ENCODE peak calls at places on chromosomes 7 and 10, in four cellular contexts. One of them, this sample, is unnamed.
A peak's percentile ranks its signal among the peaks of the same experiment; 100 is the strongest.

GRCh38 chr10:59894114-59894513 is 12.2 kb downstream of the CCDC6 start:
- DNase-seq in PC-3: peak; percentile 96
- DNase-seq in GM23338: no peak
- DNase-seq in hepatocyte: no peak
- DNase-seq in this sample: peak; percentile 85

GRCh38 chr10:61973169-61973568 is 71.7 kb downstream of the ARID5B start:
- DNase-seq in PC-3: no peak
- DNase-seq in GM23338: no peak
- DNase-seq in hepatocyte: no peak
- DNase-seq in this sample: no peak

GRCh38 chr7:17716816-17717215 is 223.5 kb downstream of the SNX13 start:
- DNase-seq in PC-3: no peak
- DNase-seq in GM23338: peak; percentile 9
- DNase-seq in hepatocyte: no peak
- DNase-seq in this sample: no peak

GRCh38 chr10:44990965-44991364 is 9.8 kb upstream of the ZNF22 start:
- DNase-seq in PC-3: no peak
- DNase-seq in GM23338: no peak
- DNase-seq in hepatocyte: no peak
- DNase-seq in this sample: no peak

GRCh38 chr10:96341219-96342182 is 17.3 kb downstream of the OPALIN start:
- DNase-seq in PC-3: no peak
- DNase-seq in GM23338: peak; percentile 31
- DNase-seq in hepatocyte: no peak
- DNase-seq in this sample: no peak

GRCh38 chr7:64618785-64619456 is 47.0 kb upstream of the ZNF107 start:
- DNase-seq in PC-3: peak; percentile 73
- DNase-seq in GM23338: peak; percentile 80
- DNase-seq in hepatocyte: no peak
- DNase-seq in this sample: peak; percentile 44

GRCh38 chr10:60252688-60253087 is 137.0 kb downstream of the ANK3 start:
- DNase-seq in PC-3: no peak
- DNase-seq in GM23338: peak; percentile 22
- DNase-seq in hepatocyte: no peak
- DNase-seq in this sample: no peak

GRCh38 chr7:155789001-155789725 is 23.1 kb downstream of the SHH start:
- DNase-seq in PC-3: no peak
- DNase-seq in GM23338: no peak
- DNase-seq in hepatocyte: no peak
- DNase-seq in this sample: peak; percentile 70

GRCh38 chr10:71631007-71631859 is 88.3 kb downstream of the C10orf105 start:
- DNase-seq in PC-3: no peak
- DNase-seq in GM23338: peak; percentile 72
- DNase-seq in hepatocyte: no peak
- DNase-seq in this sample: no peak

GRCh38 chr10:33277135-33277536 is 57.3 kb downstream of the NRP1 start:
- DNase-seq in PC-3: peak; percentile 83
- DNase-seq in GM23338: no peak
- DNase-seq in hepatocyte: no peak
- DNase-seq in this sample: no peak

GRCh38 chr7:151810434-151811232 is 66.3 kb downstream of the PRKAG2 start:
- DNase-seq in PC-3: no peak
- DNase-seq in GM23338: no peak
- DNase-seq in hepatocyte: no peak
- DNase-seq in this sample: no peak

GRCh38 chr7:100503350-100503735 is 19.6 kb downstream of the NYAP1 start:
- DNase-seq in PC-3: no peak
- DNase-seq in GM23338: no peak
- DNase-seq in hepatocyte: peak; percentile 12
- DNase-seq in this sample: no peak

GRCh38 chr10:92689663-92690210 is at the start of gene HHEX:
- DNase-seq in PC-3: peak; percentile 78
- DNase-seq in GM23338: no peak
- DNase-seq in hepatocyte: peak; percentile 67
- DNase-seq in this sample: peak; percentile 50

GRCh38 chr10:26534384-26534783 is 96.2 kb downstream of the APBB1IP start:
- DNase-seq in PC-3: no peak
- DNase-seq in GM23338: peak; percentile 88
- DNase-seq in hepatocyte: no peak
- DNase-seq in this sample: no peak

GRCh38 chr10:6659451-6659850 is 79.4 kb upstream of the PRKCQ start:
- DNase-seq in PC-3: no peak
- DNase-seq in GM23338: no peak
- DNase-seq in hepatocyte: peak; percentile 24
- DNase-seq in this sample: no peak

GRCh38 chr10:28922861-28923260 is 245.5 kb downstream of the BAMBI start:
- DNase-seq in PC-3: no peak
- DNase-seq in GM23338: no peak
- DNase-seq in hepatocyte: no peak
- DNase-seq in this sample: no peak

GRCh38 chr7:38369816-38370493 is 96.5 kb upstream of the TARP start:
- DNase-seq in PC-3: peak; percentile 75
- DNase-seq in GM23338: peak; percentile 85
- DNase-seq in hepatocyte: peak; percentile 92
- DNase-seq in this sample: peak; percentile 60

GRCh38 chr7:15783971-15784693 is 97.6 kb upstream of the MEOX2 start:
- DNase-seq in PC-3: no peak
- DNase-seq in GM23338: peak; percentile 16
- DNase-seq in hepatocyte: no peak
- DNase-seq in this sample: no peak

GRCh38 chr7:41732279-41733062 is 29.6 kb upstream of the INHBA start:
- DNase-seq in PC-3: peak; percentile 44
- DNase-seq in GM23338: peak; percentile 49
- DNase-seq in hepatocyte: no peak
- DNase-seq in this sample: no peak

GRCh38 chr10:29537799-29538198 is 97.0 kb downstream of the SVIL start:
- DNase-seq in PC-3: no peak
- DNase-seq in GM23338: no peak
- DNase-seq in hepatocyte: no peak
- DNase-seq in this sample: no peak

GRCh38 chr7:51289608-51290370 is 26.8 kb downstream of the COBL start:
- DNase-seq in PC-3: no peak
- DNase-seq in GM23338: no peak
- DNase-seq in hepatocyte: no peak
- DNase-seq in this sample: no peak

GRCh38 chr7:151813445-151813844 is 63.5 kb downstream of the PRKAG2 start:
- DNase-seq in PC-3: no peak
- DNase-seq in GM23338: no peak
- DNase-seq in hepatocyte: no peak
- DNase-seq in this sample: no peak

GRCh38 chr10:30058570-30059132 is 735 bp downstream of the JCAD start:
- DNase-seq in PC-3: no peak
- DNase-seq in GM23338: peak; percentile 38
- DNase-seq in hepatocyte: peak; percentile 40
- DNase-seq in this sample: no peak

GRCh38 chr10:133162910-133163856 is 3.2 kb downstream of the KNDC1 start:
- DNase-seq in PC-3: no peak
- DNase-seq in GM23338: no peak
- DNase-seq in hepatocyte: no peak
- DNase-seq in this sample: no peak

DNA sequence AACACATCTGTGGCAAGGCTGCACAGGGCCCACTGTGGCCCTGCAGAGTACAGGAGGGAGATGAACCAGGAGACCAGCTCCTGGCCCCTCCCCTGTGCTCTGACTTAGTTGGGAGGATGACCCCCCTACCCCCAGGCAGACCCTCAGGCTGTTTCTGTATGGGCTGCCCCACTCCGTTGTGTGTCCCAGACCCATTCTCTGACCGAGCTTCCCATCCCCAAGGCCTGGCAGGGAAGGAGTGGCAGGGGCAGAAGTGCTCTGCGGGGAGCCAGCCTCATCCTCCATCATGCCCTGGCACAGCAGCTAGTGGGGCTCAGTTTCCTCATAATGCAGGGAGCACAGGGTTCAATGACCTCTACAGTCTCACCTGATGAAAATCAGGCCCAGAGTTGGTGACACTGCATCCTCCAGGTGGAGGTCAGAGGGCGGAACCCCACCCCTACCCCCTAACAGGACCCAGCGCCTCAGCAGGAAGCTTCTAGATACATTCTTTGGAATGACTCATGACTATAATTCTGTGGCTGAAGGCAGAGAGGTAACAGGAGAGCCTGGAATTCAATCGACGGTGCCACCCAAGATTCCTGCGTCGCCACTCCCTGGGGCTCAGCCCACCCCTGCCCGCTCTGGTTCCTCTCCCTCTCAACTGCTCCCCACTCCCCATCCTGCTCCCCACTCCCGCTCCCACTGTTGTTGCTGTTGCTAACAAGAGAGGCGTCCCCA is 18.2 kb downstream of the PODXL start:
- DNase-seq in PC-3: peak; percentile 88
- DNase-seq in GM23338: peak; percentile 61
- DNase-seq in hepatocyte: peak; percentile 48
- DNase-seq in this sample: no peak
- H3K4me1 ChIP-seq in PC-3: peaks cover 35% of the 10 kb centered on the region
- H3K4me1 ChIP-seq in GM23338: peaks cover 94% of the 10 kb centered on the region
- H3K4me1 ChIP-seq in hepatocyte: peaks cover 11% of the 10 kb centered on the region
- H3K4me1 ChIP-seq in this sample: peaks cover 6% of the 10 kb centered on the region

GRCh38 chr10:100827819-100828743 is 82.7 kb downstream of the PAX2 start:
- DNase-seq in PC-3: peak; percentile 30
- DNase-seq in GM23338: peak; percentile 77
- DNase-seq in hepatocyte: peak; percentile 74
- DNase-seq in this sample: peak; percentile 3
- TF ChIP-seq EZH2 in PC-3: no peak
- TF ChIP-seq EZH2 in GM23338: peak; percentile 91
- TF ChIP-seq EZH2 in hepatocyte: peak; percentile 20
- TF ChIP-seq EZH2 in this sample: peak; percentile 98

GRCh38 chr10:119312241-119312640 is 104.9 kb downstream of the GRK5 start:
- DNase-seq in PC-3: no peak
- DNase-seq in GM23338: no peak
- DNase-seq in hepatocyte: no peak
- DNase-seq in this sample: no peak
- H3K4me1 ChIP-seq in PC-3: peaks cover 31% of the 10 kb centered on the region
- H3K4me1 ChIP-seq in GM23338: peaks cover 9% of the 10 kb centered on the region
- H3K4me1 ChIP-seq in hepatocyte: peaks cover 25% of the 10 kb centered on the region
- H3K4me1 ChIP-seq in this sample: peaks cover 35% of the 10 kb centered on the region

GRCh38 chr10:19815036-19815435 is 1.2 kb upstream of the PLXDC2 start:
- DNase-seq in PC-3: no peak
- DNase-seq in GM23338: no peak
- DNase-seq in hepatocyte: no peak
- DNase-seq in this sample: no peak

GRCh38 chr10:19815478-19816419 is 483 bp upstream of the PLXDC2 start:
- DNase-seq in PC-3: no peak
- DNase-seq in GM23338: peak; percentile 91
- DNase-seq in hepatocyte: peak; percentile 76
- DNase-seq in this sample: peak; percentile 83

GRCh38 chr10:19819419-19820033 is 3.3 kb downstream of the PLXDC2 start:
- DNase-seq in PC-3: peak; percentile 71
- DNase-seq in GM23338: peak; percentile 56
- DNase-seq in hepatocyte: peak; percentile 56
- DNase-seq in this sample: peak; percentile 76

GRCh38 chr10:19817251-19818046 is 1.2 kb downstream of the PLXDC2 start:
- DNase-seq in PC-3: no peak
- DNase-seq in GM23338: peak; percentile 81
- DNase-seq in hepatocyte: peak; percentile 54
- DNase-seq in this sample: peak; percentile 60

GRCh38 chr10:19816420-19817250 is at the start of gene PLXDC2:
- DNase-seq in PC-3: peak; percentile 9
- DNase-seq in GM23338: peak; percentile 61
- DNase-seq in hepatocyte: peak; percentile 57
- DNase-seq in this sample: peak; percentile 47
- TF ChIP-seq EZH2 in PC-3: peak; percentile 64
- TF ChIP-seq EZH2 in GM23338: no peak
- TF ChIP-seq EZH2 in hepatocyte: no peak
- TF ChIP-seq EZH2 in this sample: no peak

DNA sequence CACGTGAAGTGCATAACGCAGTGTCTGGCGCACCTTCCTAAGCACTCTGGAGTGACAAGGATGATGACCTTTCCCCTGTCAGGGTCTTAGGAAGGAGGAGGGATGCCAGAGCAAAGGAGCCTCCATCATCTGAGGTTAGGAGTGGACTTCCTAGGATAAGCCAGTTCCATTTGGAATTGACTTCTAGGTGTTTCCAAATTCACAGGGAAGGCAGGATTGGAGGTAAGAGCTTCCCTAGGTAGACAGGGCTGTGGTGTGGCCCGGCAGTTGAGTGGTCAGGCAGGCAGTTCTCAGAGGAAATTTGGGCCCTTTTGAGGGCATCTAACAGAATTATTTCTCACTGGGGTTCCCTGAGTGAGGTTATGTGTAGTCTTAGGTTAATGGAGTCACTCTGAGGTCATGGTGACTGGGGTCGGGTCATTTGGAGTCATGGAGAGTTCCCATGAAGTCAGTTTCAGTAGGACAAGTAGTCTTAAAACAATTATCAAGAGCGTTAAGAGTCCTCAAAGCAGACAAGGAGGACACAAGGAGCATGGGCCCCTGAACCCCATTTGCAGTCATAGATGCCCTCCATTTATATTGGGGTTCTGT is 8.2 kb downstream of the PPIF start:
- DNase-seq in PC-3: no peak
- DNase-seq in GM23338: no peak
- DNase-seq in hepatocyte: no peak
- DNase-seq in this sample: no peak
- H3K4me1 ChIP-seq in PC-3: no peaks in the 10 kb centered on the region
- H3K4me1 ChIP-seq in GM23338: no peaks in the 10 kb centered on the region
- H3K4me1 ChIP-seq in hepatocyte: peaks cover 4% of the 10 kb centered on the region
- H3K4me1 ChIP-seq in this sample: no peaks in the 10 kb centered on the region

GRCh38 chr10:43194266-43194665 is 56.0 kb downstream of the CSGALNACT2 start:
- DNase-seq in PC-3: no peak
- DNase-seq in GM23338: no peak
- DNase-seq in hepatocyte: no peak
- DNase-seq in this sample: no peak
- TF ChIP-seq EZH2 in PC-3: no peak
- TF ChIP-seq EZH2 in GM23338: no peak
- TF ChIP-seq EZH2 in hepatocyte: no peak
- TF ChIP-seq EZH2 in this sample: no peak

GRCh38 chr10:73955719-73956118 is 42.2 kb upstream of the VCL start:
- DNase-seq in PC-3: no peak
- DNase-seq in GM23338: no peak
- DNase-seq in hepatocyte: no peak
- DNase-seq in this sample: no peak

GRCh38 chr10:73953665-73954064 is 42.7 kb downstream of the PLAU start:
- DNase-seq in PC-3: no peak
- DNase-seq in GM23338: no peak
- DNase-seq in hepatocyte: no peak
- DNase-seq in this sample: peak; percentile 38

GRCh38 chr10:73950569-73950968 is 39.6 kb downstream of the PLAU start:
- DNase-seq in PC-3: no peak
- DNase-seq in GM23338: peak; percentile 65
- DNase-seq in hepatocyte: no peak
- DNase-seq in this sample: no peak

GRCh38 chr10:73956476-73957338 is 41.2 kb upstream of the VCL start:
- DNase-seq in PC-3: peak; percentile 67
- DNase-seq in GM23338: peak; percentile 24
- DNase-seq in hepatocyte: no peak
- DNase-seq in this sample: peak; percentile 55

GRCh38 chr10:73954737-73955136 is 43.2 kb upstream of the VCL start:
- DNase-seq in PC-3: no peak
- DNase-seq in GM23338: no peak
- DNase-seq in hepatocyte: no peak
- DNase-seq in this sample: no peak
- H3K4me1 ChIP-seq in PC-3: peaks cover 11% of the 10 kb centered on the region
- H3K4me1 ChIP-seq in GM23338: peaks cover 14% of the 10 kb centered on the region
- H3K4me1 ChIP-seq in hepatocyte: peaks cover 11% of the 10 kb centered on the region
- H3K4me1 ChIP-seq in this sample: peaks cover 13% of the 10 kb centered on the region